ENCODE peak calls at places on chromosomes 3 and 15, in six cellular contexts. U is K562, S is HepG2, Y is GM12892, L is GM12878, W is H1. H is an unnamed sample.

GRCh38 chr3:139427283-139428060 is 38.0 kb upstream of the COPB2 start:
- DNase-seq in Y (peak), W (no peak), L (peak), S (peak), U (peak), H (peak)

GRCh38 chr3:191094057-191094456 is 105.0 kb upstream of the OSTN start:
- DNase-seq in U (no peak), W (no peak), L (no peak), S (no peak), Y (no peak), H (no peak)

GRCh38 chr15:66894986-66895780 is 170.2 kb upstream of the SMAD3 start:
- DNase-seq in U (no peak), W (no peak), S (no peak), L (no peak), Y (no peak), H (no peak)

GRCh38 chr15:68994149-68994548 is 20.3 kb upstream of the NOX5 start:
- DNase-seq in U (no peak), S (no peak), W (no peak), Y (no peak), L (no peak), H (no peak)

GRCh38 chr3:126530171-126531050 is 6.5 kb downstream of the CHST13 start:
- DNase-seq in W (no peak), S (no peak), L (no peak), U (no peak), Y (no peak), H (no peak)

GRCh38 chr3:74621581-74621980 is 7.1 kb upstream of the CNTN3 start:
- DNase-seq in Y (no peak), S (no peak), W (no peak), L (no peak), U (no peak), H (no peak)

GRCh38 chr3:76107935-76108570 is 322.7 kb upstream of the ZNF717 start:
- DNase-seq in S (peak), Y (no peak), L (no peak), U (peak), W (no peak), H (no peak)

GRCh38 chr3:37155782-37156181 is 18.6 kb downstream of the LRRFIP2 start:
- DNase-seq in U (no peak), S (no peak), L (no peak), Y (no peak), W (no peak), H (no peak)

GRCh38 chr3:36893137-36893557 is 51.7 kb downstream of the TRANK1 start:
- DNase-seq in L (no peak), S (no peak), U (peak), W (no peak), Y (no peak), H (no peak)

GRCh38 chr3:117681619-117682018 is 972.0 kb downstream of the TUSC7 start:
- DNase-seq in L (no peak), Y (no peak), S (no peak), U (no peak), W (no peak), H (no peak)

GRCh38 chr3:88058593-88059379 is at the start of the genes CGGBP1 and ZNF654:
- DNase-seq in L (peak), Y (peak), U (peak), S (peak), W (peak), H (peak)
- TF ChIP-seq POLR2A in L (peak), Y (peak), U (peak), S (peak), W (peak), H (peak)

GRCh38 chr3:49791571-49791970 is 5.2 kb upstream of the IP6K1 start:
- DNase-seq in S (no peak), U (no peak), W (no peak), L (no peak), Y (no peak), H (no peak)
- TF ChIP-seq TAF1 in S (no peak), U (no peak), W (no peak), L (no peak), Y (no peak), H (no peak)

GRCh38 chr3:16770792-16771191 is 114.0 kb upstream of the PLCL2 start:
- DNase-seq in U (no peak), L (no peak), S (no peak), Y (no peak), W (no peak), H (no peak)

GRCh38 chr3:16769525-16769924 is 115.2 kb upstream of the PLCL2 start:
- DNase-seq in L (no peak), U (no peak), S (no peak), W (no peak), Y (no peak), H (no peak)

GRCh38 chr3:16768956-16769355 is 115.8 kb upstream of the PLCL2 start:
- DNase-seq in U (no peak), W (no peak), S (no peak), L (no peak), Y (no peak), H (no peak)

GRCh38 chr3:16767006-16767405 is 117.7 kb upstream of the PLCL2 start:
- DNase-seq in W (no peak), L (no peak), U (no peak), S (no peak), Y (no peak), H (no peak)

GRCh38 chr3:16770021-16770420 is 114.7 kb upstream of the PLCL2 start:
- DNase-seq in S (no peak), W (no peak), Y (no peak), U (no peak), L (no peak), H (no peak)
- TF ChIP-seq POLR2A in S (no peak), W (no peak), Y (no peak), U (no peak), L (no peak), H (no peak)

GRCh38 chr3:97901327-97902295 is 70.6 kb downstream of the RIOX2 start:
- DNase-seq in S (peak), Y (no peak), W (no peak), U (no peak), L (no peak), H (no peak)
- TF ChIP-seq TAF1 in S (no peak), Y (no peak), W (no peak), U (no peak), L (no peak), H (no peak)

DNA sequence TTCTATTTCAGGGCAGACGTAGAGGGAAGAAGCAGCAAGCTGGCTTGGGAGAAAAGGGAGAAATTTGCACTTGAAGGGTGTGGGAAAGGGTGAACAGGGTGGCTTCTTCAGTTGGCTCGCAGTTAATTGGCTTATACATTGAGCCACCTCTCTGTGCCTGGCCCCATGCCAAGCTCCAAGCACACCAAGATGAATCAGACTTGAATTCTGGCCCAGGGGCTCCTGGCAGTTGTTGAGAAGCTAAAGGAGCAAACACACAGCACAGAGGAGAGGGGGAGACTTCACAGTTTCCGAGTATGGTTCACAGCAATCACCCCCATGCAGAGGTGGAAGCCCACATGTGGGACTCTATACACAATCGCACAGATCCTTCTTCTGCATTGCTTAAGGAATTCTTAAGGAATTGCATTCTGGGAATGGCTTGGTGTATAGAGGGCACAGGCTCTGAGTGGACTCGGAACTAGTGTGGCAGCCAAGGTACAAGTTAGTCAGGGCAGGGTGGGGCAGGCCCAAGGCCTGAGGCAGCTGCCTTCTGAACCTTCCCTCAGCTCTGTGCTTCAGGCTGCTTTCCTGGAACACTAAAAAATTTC is 1.5 kb downstream of the ARL6IP5 start:
- DNase-seq in S (peak), L (no peak), Y (no peak), W (no peak), U (peak), H (no peak)
- TF ChIP-seq POLR2A in S (no peak), L (no peak), Y (no peak), W (no peak), U (no peak), H (no peak)

DNA sequence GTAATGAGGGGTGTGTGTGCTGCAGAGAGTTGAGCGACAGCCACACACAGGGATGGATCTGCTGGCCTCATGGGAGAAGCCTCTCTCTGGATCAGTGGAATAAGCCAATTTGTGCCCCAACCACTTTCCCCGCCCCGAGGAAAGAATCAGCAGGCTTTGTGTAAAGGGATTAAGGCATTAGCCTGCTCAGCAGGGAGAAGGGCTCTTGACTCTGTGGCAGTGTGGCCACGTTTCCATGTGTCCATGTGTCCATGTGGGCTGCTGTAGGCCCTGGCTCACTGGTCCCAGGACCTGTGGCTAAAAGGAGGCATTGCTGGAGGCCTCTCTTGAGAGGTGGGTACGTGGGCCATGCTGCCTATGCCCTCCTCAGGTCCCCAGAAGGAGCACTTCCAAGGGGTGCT is 104.7 kb downstream of the HMG20A start:
- DNase-seq in Y (no peak), W (no peak), S (no peak), L (no peak), U (no peak), H (no peak)
- TF ChIP-seq TAF1 in Y (no peak), W (no peak), S (no peak), L (no peak), U (no peak), H (no peak)

GRCh38 chr15:74381481-74381880 is 14.0 kb upstream of the CYP11A1 start:
- DNase-seq in U (no peak), S (no peak), W (no peak), Y (no peak), L (no peak), H (no peak)

GRCh38 chr15:74383286-74383685 is 15.8 kb upstream of the CYP11A1 start:
- DNase-seq in W (no peak), L (no peak), U (no peak), S (no peak), Y (no peak), H (no peak)

GRCh38 chr15:74380361-74381189 is 13.1 kb upstream of the CYP11A1 start:
- DNase-seq in U (no peak), L (no peak), S (no peak), Y (no peak), W (no peak), H (no peak)

GRCh38 chr15:74381190-74381453 is 13.7 kb upstream of the CYP11A1 start:
- DNase-seq in U (no peak), W (no peak), Y (no peak), S (no peak), L (no peak), H (no peak)

DNA sequence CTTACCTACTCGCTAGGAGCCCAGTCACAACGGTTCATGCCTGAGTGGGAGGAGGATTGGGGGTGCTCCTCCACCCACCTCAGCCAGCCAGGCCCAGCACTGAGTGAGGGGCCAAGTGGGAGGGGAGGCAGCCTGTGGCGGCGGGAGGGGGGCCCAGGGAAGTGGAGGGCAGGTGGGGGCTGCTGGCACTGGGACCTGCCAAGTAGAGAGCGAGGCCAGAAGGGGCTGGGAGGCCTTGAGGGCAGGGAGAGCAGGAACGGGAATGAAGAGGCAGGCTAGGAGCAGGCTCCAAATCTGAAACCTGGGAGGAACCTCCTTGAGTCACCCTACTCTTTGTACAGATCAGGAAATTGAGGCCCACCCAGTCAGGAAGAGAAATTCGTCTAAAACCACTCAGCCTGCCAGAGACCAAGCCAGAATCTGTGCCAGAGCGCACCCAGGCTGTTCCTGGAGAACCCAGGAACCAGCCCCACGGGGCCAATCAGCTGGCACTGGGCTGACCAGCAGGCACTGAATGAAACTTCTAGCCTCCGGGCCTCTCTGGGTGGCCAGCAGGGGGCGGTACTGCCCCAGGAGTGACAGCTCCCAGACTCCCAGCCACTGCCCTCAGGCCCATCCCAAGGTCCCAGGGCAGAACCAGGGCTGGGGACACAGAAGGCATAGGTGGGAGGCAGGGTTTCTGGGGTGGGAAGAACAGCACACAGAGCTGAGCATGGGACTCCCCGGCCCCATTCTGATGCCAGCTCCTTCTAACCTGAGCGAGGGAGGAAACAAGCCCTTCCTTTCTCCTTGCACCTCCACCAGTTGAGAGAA is 14.8 kb upstream of the CYP11A1 start:
- DNase-seq in L (no peak), W (peak), S (peak), Y (peak), U (peak), H (peak)
- TF ChIP-seq POLR2A in L (no peak), W (no peak), S (no peak), Y (no peak), U (no peak), H (no peak)

GRCh38 chr15:28106294-28107110 is 7.4 kb upstream of the OCA2 start:
- DNase-seq in W (no peak), S (no peak), U (no peak), L (no peak), Y (no peak), H (peak)
- TF ChIP-seq TAF1 in W (no peak), S (no peak), U (no peak), L (no peak), Y (no peak), H (no peak)